ENCODE peak calls at places on chromosome 20, in six cellular contexts. X is mesendoderm; C is HuH-7; O is amygdala; H is stimulated activated CD4-positive, alpha-beta T cell treated with anti-CD3 and anti-CD28 coated beads, TNF-alpha, amount 100 ng/mL, for 24 hours; Y is AG09309. M is an unnamed sample.
A peak's percentile ranks its signal among the peaks of the same experiment; 100 is the strongest.

GRCh38 chr20:20549699-20550098 is 162.7 kb downstream of the RALGAPA2 start:
- DNase-seq in X (no peak), O (no peak), C (no peak), H (no peak), Y (peak; percentile 38), M (no peak)

GRCh38 chr20:53438368-53438767 is 155.3 kb downstream of the ZNF217 start:
- DNase-seq in H (no peak), X (no peak), C (no peak), Y (no peak), O (no peak), M (no peak)

GRCh38 chr20:62935968-62936585 is 1.9 kb upstream of the GID8 start:
- DNase-seq in H (no peak), X (peak; percentile 78), C (no peak), Y (no peak), O (no peak), M (no peak)

GRCh38 chr20:19351542-19351941 is 139.1 kb downstream of the SLC24A3 start:
- DNase-seq in X (peak; percentile 13), H (no peak), O (no peak), Y (no peak), C (no peak), M (no peak)

GRCh38 chr20:46330831-46331371 is 22.6 kb upstream of the CDH22 start:
- DNase-seq in X (no peak), C (no peak), H (no peak), Y (no peak), O (no peak), M (no peak)

GRCh38 chr20:329851-330232 is 4.5 kb downstream of the SOX12 start:
- DNase-seq in C (no peak), Y (no peak), X (no peak), H (no peak), O (no peak), M (no peak)

GRCh38 chr20:19336601-19337000 is 124.2 kb downstream of the SLC24A3 start:
- DNase-seq in C (no peak), Y (no peak), H (no peak), O (no peak), X (no peak), M (no peak)

GRCh38 chr20:43331911-43332310 is 125.8 kb upstream of the SRSF6 start:
- DNase-seq in X (no peak), C (no peak), O (peak; percentile 5), H (no peak), Y (no peak), M (no peak)

GRCh38 chr20:9021216-9021615 is 47.7 kb upstream of the PLCB4 start:
- DNase-seq in X (no peak), Y (no peak), C (no peak), O (no peak), H (no peak), M (no peak)

M was measured in GM12878.